ENCODE peak calls at places on chromosomes 11 and 22, in four cellular contexts. L, O, C and W are unnamed samples.

GRCh38 chr11:32358729-32359128 is 76.6 kb downstream of the WT1 start:
- DNase-seq in O (no peak), L (no peak), C (no peak), W (peak)

GRCh38 chr22:19016081-19016480 is 80.0 kb upstream of the PRODH start:
- DNase-seq in L (no peak), C (no peak), O (no peak), W (no peak)

GRCh38 chr11:119293461-119293860 is 23.5 kb downstream of the MCAM start:
- DNase-seq in C (no peak), O (no peak), L (no peak), W (no peak)

GRCh38 chr11:119067371-119068222 is at the start of gene VPS11:
- DNase-seq in C (peak), O (peak), L (peak), W (peak)

GRCh38 chr22:25136953-25137576 is 62.6 kb upstream of the CRYBB3 start:
- DNase-seq in L (no peak), C (no peak), O (no peak), W (no peak)

GRCh38 chr11:72829178-72829577 is 15.0 kb downstream of the ATG16L2 start:
- DNase-seq in O (no peak), L (no peak), C (no peak), W (no peak)

GRCh38 chr22:42138122-42138770 is 7.6 kb upstream of the CYP2D6 start:
- DNase-seq in O (no peak), C (no peak), L (no peak), W (no peak)

GRCh38 chr22:46661221-46661851 is 41.1 kb downstream of the GRAMD4 start:
- DNase-seq in O (no peak), L (no peak), C (no peak), W (no peak)

GRCh38 chr11:16945671-16946469 is 68.3 kb downstream of the PLEKHA7 start:
- DNase-seq in L (peak), O (peak), C (peak), W (peak)

GRCh38 chr11:120316880-120317688 is 8.0 kb upstream of the TLCD5 start:
- DNase-seq in L (no peak), O (no peak), C (no peak), W (no peak)

GRCh38 chr11:88435405-88435804 is 97.9 kb upstream of the CTSC start:
- DNase-seq in L (no peak), O (peak), C (no peak), W (no peak)

GRCh38 chr11:130947889-130948288 is 31.6 kb upstream of the SNX19 start:
- DNase-seq in C (no peak), L (no peak), O (no peak), W (no peak)

GRCh38 chr22:48743601-48744282 is 1083.9 kb downstream of the BRD1 start:
- DNase-seq in C (no peak), O (no peak), L (no peak), W (no peak)

GRCh38 chr11:81804858-81805257 is 928.8 kb downstream of the FAM181B start:
- DNase-seq in C (no peak), O (no peak), L (no peak), W (no peak)

GRCh38 chr11:116579857-116580727 is 192.7 kb downstream of the BUD13 start:
- DNase-seq in C (peak), L (no peak), O (no peak), W (no peak)

GRCh38 chr11:86257446-86257845 is 12.9 kb downstream of the EED start:
- DNase-seq in O (no peak), L (no peak), C (no peak), W (no peak)

GRCh38 chr11:112570335-112570734 is 309.7 kb upstream of the PLET1 start:
- DNase-seq in L (no peak), C (no peak), O (no peak), W (no peak)

GRCh38 chr22:42134033-42135020 is 3.7 kb upstream of the CYP2D6 start:
- DNase-seq in C (no peak), O (no peak), L (no peak), W (no peak)

GRCh38 chr11:79080506-79080905 is 360.3 kb downstream of the TENM4 start:
- DNase-seq in L (no peak), O (no peak), C (no peak), W (no peak)

GRCh38 chr11:129315781-129316579 is 59.7 kb upstream of the BARX2 start:
- DNase-seq in C (peak), O (no peak), L (no peak), W (no peak)

GRCh38 chr11:118789501-118790356 is 1.2 kb downstream of the DDX6 start:
- DNase-seq in L (peak), C (no peak), O (peak), W (no peak)

GRCh38 chr11:127632971-127633680 is 632.6 kb upstream of the KIRREL3 start:
- DNase-seq in O (no peak), C (no peak), L (no peak), W (no peak)

GRCh38 chr11:65424200-65425104 is 1.9 kb downstream of the NEAT1 start:
- DNase-seq in C (no peak), O (no peak), L (peak), W (no peak)

GRCh38 chr11:16926868-16927267 is 87.3 kb downstream of the PLEKHA7 start:
- DNase-seq in C (no peak), L (peak), O (no peak), W (no peak)

DNA sequence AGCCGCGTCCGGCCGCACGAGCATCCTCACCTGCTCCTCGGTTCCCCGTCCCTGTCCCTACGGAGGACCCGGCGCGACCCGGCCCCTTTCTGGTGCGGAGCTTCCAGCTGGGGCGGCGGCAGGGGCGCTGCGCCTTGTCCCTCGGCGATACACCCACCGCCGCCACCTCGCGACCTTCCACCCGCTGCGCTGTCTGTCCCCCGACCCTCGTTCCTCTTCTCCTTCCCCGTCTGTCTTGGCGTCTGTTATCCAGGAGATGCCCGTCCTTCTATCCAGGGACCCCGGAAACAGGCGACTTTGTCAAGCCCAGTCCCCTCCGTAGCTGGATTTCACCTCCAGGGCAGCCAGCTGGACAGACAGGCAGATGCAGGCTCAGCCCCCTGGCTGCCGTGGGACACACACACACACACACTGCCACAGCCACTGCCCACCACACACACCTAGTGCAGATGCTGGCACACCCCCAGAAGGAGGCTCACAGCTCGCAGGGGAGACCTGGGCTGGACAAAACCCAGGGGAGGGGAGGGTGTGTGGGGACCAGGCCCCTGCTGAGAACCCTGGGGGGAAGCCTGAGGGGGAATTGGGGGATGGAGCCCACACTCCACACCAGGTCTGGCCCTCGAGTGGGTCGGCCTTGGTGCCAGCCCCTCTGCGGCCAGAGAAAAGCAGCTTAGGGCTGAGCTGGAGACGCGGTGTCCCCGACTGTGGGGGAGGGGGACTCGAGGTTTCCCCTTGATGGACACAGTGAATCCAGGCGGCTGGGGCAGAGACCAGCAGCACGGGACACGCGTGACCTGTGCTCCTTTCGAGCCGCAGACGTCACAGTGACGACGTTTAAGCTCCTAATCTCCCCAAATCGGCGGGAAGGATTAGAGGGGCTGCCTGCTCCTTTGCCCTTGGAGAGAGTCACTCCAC is 781 bp downstream of the DRD4 start:
- DNase-seq in O (no peak), C (no peak), L (no peak), W (no peak)
- TF ChIP-seq FOXK2 in O (no peak), C (no peak), L (no peak), W (no peak)

DNA sequence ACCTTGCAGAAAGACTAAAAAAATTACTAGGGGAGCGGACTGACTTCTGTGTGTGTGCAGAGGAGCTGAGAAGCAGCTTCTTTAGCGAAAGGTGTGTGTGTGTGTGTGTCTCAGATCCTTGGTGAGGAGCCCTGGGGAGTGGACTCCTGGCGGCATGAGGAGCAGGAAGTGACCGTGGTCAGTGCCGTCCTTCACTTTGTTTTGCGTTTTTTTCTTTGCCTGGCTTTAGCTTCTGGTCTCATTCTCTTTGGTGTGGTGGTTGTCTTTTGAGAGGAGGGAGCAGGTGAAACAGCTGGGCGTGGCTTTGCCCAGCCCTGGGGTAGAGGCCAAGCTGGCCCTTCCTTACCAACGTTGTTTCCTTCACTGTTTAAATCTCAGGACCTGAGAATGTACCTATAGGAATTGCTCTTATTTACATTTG is 1.9 kb downstream of the ZBED4 start:
- DNase-seq in C (no peak), O (no peak), L (peak), W (no peak)
- TF ChIP-seq FOXK2 in C (no peak), O (no peak), L (no peak), W (no peak)

DNA sequence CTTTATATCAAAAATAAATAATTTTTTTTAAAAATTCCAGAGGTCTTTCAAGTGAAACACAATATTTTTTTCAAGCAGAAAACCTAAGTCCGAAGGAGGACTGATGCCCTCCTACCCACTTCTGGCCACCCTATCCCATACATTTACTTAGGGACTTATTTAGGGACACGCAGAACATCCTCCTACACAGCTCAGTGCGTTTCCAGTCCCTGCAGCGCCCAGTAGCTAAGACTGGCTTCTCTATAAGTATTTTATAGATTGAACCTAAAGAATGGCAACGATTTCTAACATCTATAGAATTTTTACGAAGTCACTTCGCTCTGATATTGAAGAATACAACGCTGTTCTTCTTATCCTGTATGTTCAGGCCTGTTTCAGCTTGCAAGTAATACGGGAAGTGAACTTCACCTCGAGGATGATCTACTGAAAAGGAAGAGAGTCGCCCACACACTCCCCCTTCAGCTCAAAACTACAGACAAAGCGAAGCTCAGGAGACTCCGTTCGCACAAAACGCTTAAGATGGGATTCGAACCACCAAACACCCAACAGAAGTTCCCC is 341 bp downstream of the CHEK2 start:
- DNase-seq in L (no peak), O (no peak), C (no peak), W (no peak)
- TF ChIP-seq FOXK2 in L (no peak), O (no peak), C (no peak), W (no peak)

GRCh38 chr11:60724420-60724819 is at the start of gene MS4A18:
- DNase-seq in L (no peak), O (no peak), C (no peak), W (no peak)

GRCh38 chr11:60717956-60718355 is 6.6 kb upstream of the MS4A18 start:
- DNase-seq in C (no peak), O (no peak), L (no peak), W (no peak)

GRCh38 chr11:60720460-60720859 is 4.1 kb upstream of the MS4A18 start:
- DNase-seq in L (no peak), O (no peak), C (no peak), W (no peak)

GRCh38 chr11:60719406-60719805 is 5.1 kb upstream of the MS4A18 start:
- DNase-seq in L (no peak), C (no peak), O (no peak), W (no peak)

GRCh38 chr11:60718524-60719316 is 5.8 kb upstream of the MS4A18 start:
- DNase-seq in L (no peak), O (no peak), C (no peak), W (no peak)
- TF ChIP-seq FOXK2 in L (no peak), O (no peak), C (no peak), W (no peak)

DNA sequence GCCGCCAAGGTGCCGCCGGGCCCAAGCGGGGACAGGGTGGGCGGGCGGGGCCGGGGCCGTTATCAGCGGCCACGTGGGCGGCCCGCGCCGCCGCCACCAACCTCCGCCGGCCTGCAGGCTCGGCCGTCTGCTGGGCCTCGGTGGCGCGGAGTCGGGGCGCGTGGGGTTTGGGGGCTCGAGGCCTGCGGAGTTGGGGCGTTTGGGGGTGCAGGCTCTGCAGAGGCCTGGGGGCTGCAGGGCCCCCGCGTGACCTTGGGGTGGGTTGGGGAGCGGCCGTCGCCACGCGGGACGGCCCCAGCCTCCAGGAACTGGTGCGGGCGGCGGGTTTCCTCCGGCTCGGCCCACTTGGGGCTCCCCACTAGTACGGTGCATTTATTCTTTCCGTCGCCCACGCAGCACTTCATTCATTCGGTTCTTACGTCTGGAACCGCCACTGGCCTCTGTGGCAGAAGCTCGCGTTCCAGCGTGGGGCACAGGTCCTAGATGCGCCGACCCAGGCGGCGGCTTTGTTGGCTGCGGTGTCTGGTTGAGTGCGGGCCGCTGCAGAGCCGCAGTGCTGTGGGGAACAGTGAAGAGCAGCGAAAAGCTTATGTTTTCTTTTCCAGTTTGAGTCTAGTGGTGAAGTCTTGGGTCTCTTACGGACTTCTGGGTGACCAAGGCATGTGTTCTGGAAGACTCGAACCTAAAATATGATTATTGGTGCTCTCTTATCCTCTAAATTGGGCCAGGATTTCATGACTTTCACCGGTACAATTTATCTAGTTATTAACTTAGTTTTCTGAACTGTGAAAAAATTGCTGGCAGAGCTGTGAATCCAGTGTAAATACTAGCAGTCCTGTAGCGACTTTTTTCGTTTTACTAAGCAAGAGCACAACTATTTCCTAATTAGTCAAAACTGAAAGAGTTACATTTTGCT is 888 bp upstream of the TRMT2A start:
- DNase-seq in O (no peak), C (no peak), L (peak), W (no peak)
- TF ChIP-seq FOXK2 in O (no peak), C (no peak), L (no peak), W (no peak)

DNA sequence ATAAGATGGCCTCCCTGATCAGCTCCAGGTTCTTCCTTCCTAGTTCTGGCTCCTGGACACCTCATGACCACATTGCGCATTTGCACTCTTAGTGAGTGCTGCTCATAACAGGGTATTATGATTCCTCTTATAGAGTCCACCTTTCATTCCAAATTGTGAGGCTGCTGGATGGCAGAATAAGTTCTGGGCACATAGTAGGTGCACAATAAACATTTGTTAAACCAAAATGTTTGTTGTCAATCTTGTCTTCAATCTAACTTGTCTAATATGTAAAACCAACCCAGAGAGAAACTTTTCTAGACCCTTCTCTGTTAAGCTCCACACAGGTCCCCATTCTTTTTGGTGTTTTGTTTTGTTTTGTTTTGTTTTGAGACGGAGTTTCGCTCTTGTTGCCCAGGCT is 22.6 kb upstream of the ZBTB16 start:
- DNase-seq in C (no peak), O (no peak), L (no peak), W (no peak)
- TF ChIP-seq FOXK2 in C (no peak), O (no peak), L (no peak), W (no peak)

GRCh38 chr11:10415817-10416392 is 39.2 kb upstream of the AMPD3 start:
- DNase-seq in L (no peak), C (no peak), O (no peak), W (no peak)
- TF ChIP-seq FOXK2 in L (no peak), C (no peak), O (no peak), W (no peak)